ENCODE peak calls at places on chromosomes 1 and 21, in four cellular contexts. E, J, X and V are unnamed samples.
A peak's percentile ranks its signal among the peaks of the same experiment; 100 is the strongest.

GRCh38 chr1:36913016-36913415 is 121.3 kb downstream of the GRIK3 start:
- DNase-seq in E (no peak), J (no peak), X (no peak), V (no peak)

GRCh38 chr21:35543746-35544145 is 494.6 kb upstream of the RUNX1 start:
- DNase-seq in E (no peak), J (no peak), X (no peak), V (no peak)

GRCh38 chr21:46229133-46229922 is 754 bp upstream of the LSS start:
- DNase-seq in E (no peak), J (no peak), X (no peak), V (peak; percentile 63)

GRCh38 chr1:150551784-150552691 is 2.8 kb downstream of the ADAMTSL4 start:
- DNase-seq in E (peak; percentile 98), J (peak; percentile 70), X (peak; percentile 91), V (peak; percentile 90)

GRCh38 chr1:40078512-40079333 is 18.3 kb downstream of the PPT1 start:
- DNase-seq in E (peak; percentile 65), J (no peak), X (no peak), V (peak; percentile 63)

GRCh38 chr21:44295163-44295601 is 4.7 kb upstream of the PFKL start:
- DNase-seq in E (no peak), J (no peak), X (no peak), V (no peak)

GRCh38 chr1:156841289-156841855 is 17.5 kb downstream of the INSRR start:
- DNase-seq in E (no peak), J (no peak), X (no peak), V (no peak)

GRCh38 chr21:32257952-32258785 is 20.7 kb downstream of the MIS18A start:
- DNase-seq in E (peak; percentile 91), J (no peak), X (peak; percentile 60), V (peak; percentile 76)

GRCh38 chr1:78918157-78918556 is 88.4 kb downstream of the ADGRL4 start:
- DNase-seq in E (no peak), J (no peak), X (no peak), V (no peak)

GRCh38 chr1:15714438-15715136 is 21.5 kb upstream of the SLC25A34 start:
- DNase-seq in E (peak; percentile 71), J (peak; percentile 86), X (no peak), V (no peak)

GRCh38 chr1:228149341-228150020 is at the start of gene GJC2:
- DNase-seq in E (peak; percentile 35), J (no peak), X (no peak), V (peak; percentile 77)

GRCh38 chr1:165635329-165635728 is 4.3 kb downstream of the MGST3 start:
- DNase-seq in E (peak; percentile 31), J (no peak), X (no peak), V (no peak)

GRCh38 chr1:222928212-222928611 is 113.4 kb downstream of the DISP1 start:
- DNase-seq in E (peak; percentile 58), J (peak; percentile 64), X (peak; percentile 30), V (no peak)

GRCh38 chr1:47931395-47931794 is 65.8 kb downstream of the TRABD2B start:
- DNase-seq in E (no peak), J (no peak), X (no peak), V (no peak)

GRCh38 chr1:60350531-60350930 is 277.0 kb upstream of the C1orf87 start:
- DNase-seq in E (no peak), J (no peak), X (no peak), V (no peak)

GRCh38 chr1:84122780-84123382 is 21.2 kb upstream of the PRKACB start:
- DNase-seq in E (peak; percentile 76), J (no peak), X (peak; percentile 17), V (peak; percentile 26)

GRCh38 chr1:156893048-156893953 is at the start of gene PEAR1:
- DNase-seq in E (peak; percentile 53), J (peak; percentile 22), X (peak; percentile 49), V (no peak)

GRCh38 chr1:158007949-158008386 is 14.5 kb downstream of the KIRREL1 start:
- DNase-seq in E (no peak), J (no peak), X (no peak), V (no peak)

GRCh38 chr1:32195972-32196823 is 4.2 kb upstream of the CCDC28B start:
- DNase-seq in E (peak; percentile 36), J (no peak), X (no peak), V (no peak)

GRCh38 chr1:231626951-231627614 is 493 bp downstream of the DISC1 start:
- DNase-seq in E (peak; percentile 49), J (peak; percentile 42), X (peak; percentile 68), V (no peak)

GRCh38 chr1:74356493-74356892 is 121.3 kb downstream of the TNNI3K start:
- DNase-seq in E (no peak), J (no peak), X (no peak), V (no peak)

GRCh38 chr1:94873520-94874351 is 53.2 kb downstream of the CNN3 start:
- DNase-seq in E (peak; percentile 30), J (no peak), X (no peak), V (no peak)

GRCh38 chr21:45011426-45011825 is 63.0 kb upstream of the ADARB1 start:
- DNase-seq in E (no peak), J (no peak), X (peak; percentile 9), V (no peak)

GRCh38 chr1:77803371-77803770 is 23.9 kb downstream of the MIGA1 start:
- DNase-seq in E (no peak), J (no peak), X (no peak), V (no peak)

GRCh38 chr1:182677393-182678098 is 6.8 kb downstream of the RGS8 start:
- DNase-seq in E (no peak), J (no peak), X (no peak), V (no peak)

GRCh38 chr21:37945036-37945435 is 28.8 kb upstream of the KCNJ6 start:
- DNase-seq in E (no peak), J (no peak), X (no peak), V (no peak)

GRCh38 chr1:224300346-224300745 is 29.6 kb downstream of the NVL start:
- DNase-seq in E (peak; percentile 79), J (no peak), X (no peak), V (peak; percentile 71)

GRCh38 chr1:38508272-38508671 is 351.3 kb downstream of the RRAGC start:
- DNase-seq in E (no peak), J (no peak), X (no peak), V (no peak)

GRCh38 chr1:174407705-174408104 is 40.1 kb upstream of the GPR52 start:
- DNase-seq in E (no peak), J (no peak), X (no peak), V (no peak)

GRCh38 chr1:174414205-174414604 is 33.6 kb upstream of the GPR52 start:
- DNase-seq in E (no peak), J (no peak), X (no peak), V (no peak)

GRCh38 chr1:174417921-174418320 is 29.8 kb upstream of the GPR52 start:
- DNase-seq in E (no peak), J (no peak), X (no peak), V (no peak)

GRCh38 chr1:174408142-174408541 is 39.6 kb upstream of the GPR52 start:
- DNase-seq in E (no peak), J (no peak), X (no peak), V (no peak)

DNA sequence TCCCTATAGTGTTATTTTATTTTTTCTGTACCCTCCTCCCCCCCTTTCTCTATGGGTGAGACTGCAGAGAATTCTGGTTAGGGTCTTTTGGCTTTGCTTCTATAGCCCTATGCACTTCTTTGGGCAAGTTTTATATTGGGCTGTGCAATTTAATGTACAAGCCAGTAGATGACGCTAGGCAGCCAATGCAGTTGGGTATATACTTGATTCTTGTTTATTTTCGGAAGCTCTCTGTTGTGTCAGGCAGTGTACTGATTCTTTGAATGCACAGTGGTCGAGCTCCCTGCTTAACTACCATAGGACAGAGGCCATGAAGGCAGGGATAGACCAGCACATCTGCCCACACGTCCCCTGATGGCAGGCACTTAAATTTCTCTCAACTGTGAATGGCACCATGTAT is 34.1 kb upstream of the GPR52 start:
- DNase-seq in E (peak; percentile 27), J (no peak), X (no peak), V (no peak)
- TF ChIP-seq CTCF in E (peak; percentile 30), J (no peak), X (no peak), V (no peak)

GRCh38 chr1:93620841-93621210 is 60.8 kb downstream of the BCAR3 start:
- DNase-seq in E (no peak), J (no peak), X (no peak), V (no peak)
- TF ChIP-seq CTCF in E (no peak), J (no peak), X (no peak), V (no peak)

GRCh38 chr1:29396438-29397255 is 160.3 kb downstream of the PTPRU start:
- DNase-seq in E (no peak), J (no peak), X (no peak), V (no peak)

GRCh38 chr1:29395724-29396437 is 159.6 kb downstream of the PTPRU start:
- DNase-seq in E (no peak), J (no peak), X (no peak), V (no peak)

GRCh38 chr1:29393451-29393826 is 157.1 kb downstream of the PTPRU start:
- DNase-seq in E (no peak), J (no peak), X (no peak), V (no peak)

GRCh38 chr1:29392486-29393450 is 156.4 kb downstream of the PTPRU start:
- DNase-seq in E (no peak), J (no peak), X (no peak), V (no peak)

DNA sequence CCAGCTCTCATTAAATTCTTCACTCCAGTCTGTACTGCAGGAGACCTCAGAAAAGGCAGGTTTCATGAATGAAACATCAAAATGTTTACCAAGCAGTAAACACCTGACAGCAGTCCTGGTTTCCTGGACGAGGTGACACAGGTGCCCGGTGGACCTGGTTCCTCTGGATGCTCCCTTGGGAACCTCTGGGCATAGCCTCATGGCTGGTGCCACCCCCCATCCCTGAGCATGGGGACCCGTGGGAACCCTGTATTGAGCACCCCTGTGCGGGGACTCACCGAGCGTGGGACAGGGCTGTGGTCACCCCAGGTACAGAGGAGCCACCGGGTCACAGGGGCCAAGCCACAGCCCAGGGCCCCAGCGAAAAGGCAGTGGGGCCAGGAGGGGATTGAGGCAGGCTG is 158.2 kb downstream of the PTPRU start:
- DNase-seq in E (no peak), J (no peak), X (no peak), V (no peak)
- TF ChIP-seq CTCF in E (no peak), J (no peak), X (no peak), V (no peak)

DNA sequence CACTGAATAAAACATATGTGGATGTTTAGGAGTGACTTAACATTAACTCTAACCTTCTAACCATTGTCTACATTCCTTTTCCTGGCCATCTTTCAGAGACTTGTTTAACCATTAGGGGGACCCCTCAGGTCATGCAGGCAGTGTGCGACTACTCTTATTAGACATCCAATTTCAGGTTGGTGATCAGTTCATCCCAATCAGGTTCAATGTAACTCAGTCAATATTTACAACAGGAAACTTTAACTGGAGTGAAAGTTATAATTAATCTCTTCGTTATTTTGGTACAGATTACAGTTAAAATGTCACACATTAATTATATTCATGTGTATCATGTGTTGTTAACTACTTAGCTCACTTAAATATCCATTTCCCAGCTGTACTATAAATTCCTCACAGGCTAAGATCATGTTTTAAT is 68.8 kb upstream of the RGS1 start:
- DNase-seq in E (peak; percentile 63), J (no peak), X (no peak), V (peak; percentile 17)
- TF ChIP-seq CTCF in E (peak; percentile 53), J (no peak), X (no peak), V (no peak)